ENCODE peak calls at places on chromosomes 12 and 14, in four cellular contexts. One of them, this sample, is unnamed.

GRCh38 chr12:14384783-14385638 is 19.5 kb downstream of the ATF7IP start:
- DNase-seq in GM12878: peak
- DNase-seq in IMR-90: peak
- DNase-seq in H1: peak
- DNase-seq in this sample: peak

GRCh38 chr12:67519824-67520433 is 128.6 kb upstream of the DYRK2 start:
- DNase-seq in H1: peak
- DNase-seq in GM12878: no peak
- DNase-seq in IMR-90: no peak
- DNase-seq in this sample: no peak

GRCh38 chr14:98144964-98145363 is 1127.0 kb downstream of the BCL11B start:
- DNase-seq in IMR-90: no peak
- DNase-seq in H1: no peak
- DNase-seq in GM12878: no peak
- DNase-seq in this sample: no peak

GRCh38 chr14:75979071-75979571 is 2.7 kb downstream of the TGFB3 start:
- DNase-seq in GM12878: no peak
- DNase-seq in H1: no peak
- DNase-seq in IMR-90: peak
- DNase-seq in this sample: peak

GRCh38 chr12:110585231-110585799 is 2.2 kb upstream of the PPTC7 start:
- DNase-seq in H1: no peak
- DNase-seq in IMR-90: peak
- DNase-seq in GM12878: no peak
- DNase-seq in this sample: no peak

GRCh38 chr12:33830070-33830469 is 192.2 kb upstream of the ALG10 start:
- DNase-seq in GM12878: no peak
- DNase-seq in IMR-90: no peak
- DNase-seq in H1: no peak
- DNase-seq in this sample: no peak

GRCh38 chr14:65184032-65184764 is 81.9 kb upstream of the MAX start:
- DNase-seq in H1: no peak
- DNase-seq in IMR-90: peak
- DNase-seq in GM12878: no peak
- DNase-seq in this sample: no peak

GRCh38 chr12:5201554-5202243 is 158.0 kb downstream of the KCNA5 start:
- DNase-seq in IMR-90: peak
- DNase-seq in H1: no peak
- DNase-seq in GM12878: no peak
- DNase-seq in this sample: peak

GRCh38 chr12:118727967-118728366 is 253.4 kb upstream of the SRRM4 start:
- DNase-seq in H1: no peak
- DNase-seq in IMR-90: no peak
- DNase-seq in GM12878: no peak
- DNase-seq in this sample: no peak

GRCh38 chr12:48816148-48816854 is 2.0 kb upstream of the CACNB3 start:
- DNase-seq in H1: no peak
- DNase-seq in IMR-90: no peak
- DNase-seq in GM12878: no peak
- DNase-seq in this sample: no peak

DNA sequence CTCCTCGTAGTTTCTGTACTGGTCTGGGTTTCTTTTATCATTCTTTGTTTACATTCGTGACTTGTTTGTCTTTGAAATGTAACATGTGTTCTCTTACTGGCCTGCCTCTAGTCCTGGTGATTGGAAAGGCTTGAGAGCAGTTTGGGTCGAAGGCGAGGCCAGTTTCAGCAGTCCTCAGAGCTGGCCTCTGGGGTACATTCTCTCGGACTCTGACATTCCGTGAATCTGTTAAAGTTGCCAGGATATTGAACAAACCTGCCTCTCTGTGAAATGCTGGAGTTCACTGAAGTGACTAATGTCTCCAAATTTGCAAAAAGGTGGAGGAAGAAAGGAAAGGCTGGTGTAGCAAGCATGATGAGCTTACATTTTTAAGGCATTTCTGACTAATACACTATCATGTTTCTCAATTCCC is 1.5 kb downstream of the PLEKHA5 start:
- DNase-seq in GM12878: no peak
- DNase-seq in H1: no peak
- DNase-seq in IMR-90: peak
- DNase-seq in this sample: no peak
- TF ChIP-seq CHD1 in GM12878: no peak
- TF ChIP-seq CHD1 in H1: no peak
- TF ChIP-seq CHD1 in IMR-90: no peak
- TF ChIP-seq CHD1 in this sample: no peak

DNA sequence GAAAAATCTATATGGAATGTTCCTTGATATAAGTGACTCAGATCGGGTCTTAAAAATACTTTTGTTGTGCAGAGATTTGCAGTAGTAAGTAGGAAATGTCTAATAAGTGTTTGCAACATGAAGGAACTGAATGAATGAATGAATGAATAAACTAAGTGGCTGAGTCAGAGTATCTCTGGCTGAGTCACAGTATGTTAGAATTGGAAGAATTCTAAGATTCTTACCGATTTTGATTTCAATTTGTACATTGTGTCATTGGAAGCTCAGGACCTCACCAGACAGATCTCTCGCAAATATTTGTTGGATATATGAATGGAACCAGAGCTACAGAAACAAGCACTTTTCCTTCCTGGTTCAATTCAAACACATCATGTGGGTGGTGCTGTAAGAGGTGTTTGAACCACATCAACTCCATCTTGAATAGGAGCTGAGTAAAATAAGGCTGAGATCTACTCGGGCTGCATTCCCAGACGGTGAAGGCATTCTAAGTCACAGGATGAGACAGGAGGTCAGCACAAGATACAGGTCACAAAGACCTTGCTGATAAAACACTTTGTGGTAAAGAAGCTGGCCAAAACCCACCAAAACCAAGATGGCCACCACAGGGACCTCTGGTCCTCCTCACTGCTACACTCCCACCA is 123.9 kb upstream of the FOXN3 start:
- DNase-seq in H1: no peak
- DNase-seq in GM12878: no peak
- DNase-seq in IMR-90: peak
- DNase-seq in this sample: no peak
- TF ChIP-seq CHD1 in H1: no peak
- TF ChIP-seq CHD1 in GM12878: no peak
- TF ChIP-seq CHD1 in IMR-90: no peak
- TF ChIP-seq CHD1 in this sample: no peak

GRCh38 chr12:97685360-97685759 is 222.8 kb downstream of the RMST start:
- DNase-seq in H1: no peak
- DNase-seq in IMR-90: no peak
- DNase-seq in GM12878: no peak
- DNase-seq in this sample: no peak

GRCh38 chr12:97681612-97682504 is 219.3 kb downstream of the RMST start:
- DNase-seq in IMR-90: no peak
- DNase-seq in H1: no peak
- DNase-seq in GM12878: peak
- DNase-seq in this sample: no peak

GRCh38 chr12:97680751-97681150 is 218.1 kb downstream of the RMST start:
- DNase-seq in IMR-90: no peak
- DNase-seq in H1: no peak
- DNase-seq in GM12878: no peak
- DNase-seq in this sample: no peak
- TF ChIP-seq CHD1 in IMR-90: no peak
- TF ChIP-seq CHD1 in H1: no peak
- TF ChIP-seq CHD1 in GM12878: no peak
- TF ChIP-seq CHD1 in this sample: no peak

GRCh38 chr12:65899289-65899688 is 75.0 kb downstream of the HMGA2 start:
- DNase-seq in GM12878: no peak
- DNase-seq in IMR-90: no peak
- DNase-seq in H1: no peak
- DNase-seq in this sample: no peak
- TF ChIP-seq CHD1 in GM12878: no peak
- TF ChIP-seq CHD1 in IMR-90: no peak
- TF ChIP-seq CHD1 in H1: no peak
- TF ChIP-seq CHD1 in this sample: no peak

GRCh38 chr14:59451849-59452248 is 13.3 kb downstream of the GPR135 start:
- DNase-seq in H1: no peak
- DNase-seq in GM12878: no peak
- DNase-seq in IMR-90: peak
- DNase-seq in this sample: no peak

GRCh38 chr14:59454131-59454530 is 11.0 kb downstream of the GPR135 start:
- DNase-seq in IMR-90: peak
- DNase-seq in H1: no peak
- DNase-seq in GM12878: no peak
- DNase-seq in this sample: no peak

GRCh38 chr14:59460378-59460777 is 4.8 kb downstream of the GPR135 start:
- DNase-seq in IMR-90: no peak
- DNase-seq in H1: no peak
- DNase-seq in GM12878: no peak
- DNase-seq in this sample: no peak

GRCh38 chr14:59450716-59451115 is 14.5 kb downstream of the GPR135 start:
- DNase-seq in GM12878: no peak
- DNase-seq in IMR-90: no peak
- DNase-seq in H1: no peak
- DNase-seq in this sample: no peak

GRCh38 chr14:59455411-59455810 is 9.8 kb downstream of the GPR135 start:
- DNase-seq in GM12878: no peak
- DNase-seq in IMR-90: peak
- DNase-seq in H1: no peak
- DNase-seq in this sample: no peak
- TF ChIP-seq CHD1 in GM12878: no peak
- TF ChIP-seq CHD1 in IMR-90: no peak
- TF ChIP-seq CHD1 in H1: no peak
- TF ChIP-seq CHD1 in this sample: no peak

GRCh38 chr12:43103866-43104265 is 448.1 kb downstream of the ADAMTS20 start:
- DNase-seq in IMR-90: no peak
- DNase-seq in GM12878: no peak
- DNase-seq in H1: no peak
- DNase-seq in this sample: no peak
- TF ChIP-seq CHD1 in IMR-90: no peak
- TF ChIP-seq CHD1 in GM12878: no peak
- TF ChIP-seq CHD1 in H1: no peak
- TF ChIP-seq CHD1 in this sample: no peak

GRCh38 chr12:8089718-8090117 is 7.6 kb downstream of the NECAP1 start:
- DNase-seq in GM12878: no peak
- DNase-seq in IMR-90: no peak
- DNase-seq in H1: no peak
- DNase-seq in this sample: no peak

GRCh38 chr12:8087666-8088065 is 5.6 kb downstream of the NECAP1 start:
- DNase-seq in H1: no peak
- DNase-seq in IMR-90: no peak
- DNase-seq in GM12878: no peak
- DNase-seq in this sample: no peak

GRCh38 chr12:8088574-8088973 is 6.5 kb downstream of the NECAP1 start:
- DNase-seq in GM12878: no peak
- DNase-seq in IMR-90: no peak
- DNase-seq in H1: no peak
- DNase-seq in this sample: no peak
- TF ChIP-seq CHD1 in GM12878: no peak
- TF ChIP-seq CHD1 in IMR-90: no peak
- TF ChIP-seq CHD1 in H1: no peak
- TF ChIP-seq CHD1 in this sample: no peak

GRCh38 chr14:55440385-55440784 is at the start of gene TBPL2:
- DNase-seq in GM12878: no peak
- DNase-seq in H1: peak
- DNase-seq in IMR-90: no peak
- DNase-seq in this sample: no peak
- TF ChIP-seq CHD1 in GM12878: no peak
- TF ChIP-seq CHD1 in H1: no peak
- TF ChIP-seq CHD1 in IMR-90: no peak
- TF ChIP-seq CHD1 in this sample: no peak

DNA sequence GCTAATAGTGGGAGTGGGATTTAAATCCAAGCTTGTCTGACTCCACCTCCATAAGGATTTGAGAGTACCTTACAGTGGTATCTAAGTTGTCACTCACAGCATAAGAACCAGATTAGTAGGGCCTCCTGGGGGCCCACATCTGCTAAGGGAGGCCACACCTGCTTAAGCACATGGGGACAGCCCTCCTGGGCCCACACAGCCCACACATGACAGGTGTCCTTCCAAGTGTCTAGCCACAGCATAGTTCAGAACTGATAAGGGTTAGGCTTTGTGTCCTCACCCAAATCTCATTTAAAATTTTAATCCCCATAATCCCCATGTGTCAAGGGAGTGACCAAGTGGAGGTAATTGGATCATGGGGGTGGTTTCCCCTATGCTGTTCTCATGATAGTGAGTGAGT is 186.0 kb upstream of the HMGA2 start:
- DNase-seq in IMR-90: no peak
- DNase-seq in GM12878: no peak
- DNase-seq in H1: no peak
- DNase-seq in this sample: no peak
- TF ChIP-seq CHD1 in IMR-90: no peak
- TF ChIP-seq CHD1 in GM12878: no peak
- TF ChIP-seq CHD1 in H1: no peak
- TF ChIP-seq CHD1 in this sample: no peak

This sample was measured in K562.